ENCODE peak calls at places on chromosome 19, in four cellular contexts. R, E, T and L are unnamed samples.

GRCh38 chr19:21398851-21399250 is 1.9 kb downstream of the ZNF493 start:
- DNase-seq in R (no peak), E (no peak), T (no peak), L (no peak)

GRCh38 chr19:15629003-15629880 is 11.5 kb upstream of the CYP4F3 start:
- DNase-seq in R (peak), E (peak), T (peak), L (peak)

GRCh38 chr19:17332677-17333581 is 1.7 kb downstream of the ANO8 start:
- DNase-seq in R (peak), E (no peak), T (peak), L (no peak)

GRCh38 chr19:39725995-39726394 is 11.8 kb downstream of the CLC start:
- DNase-seq in R (no peak), E (no peak), T (no peak), L (no peak)

GRCh38 chr19:38270587-38271167 is 6.3 kb downstream of the SPINT2 start:
- DNase-seq in R (peak), E (no peak), T (peak), L (no peak)

GRCh38 chr19:41302624-41303351 is 7.2 kb upstream of the CCDC97 start:
- DNase-seq in R (no peak), E (no peak), T (no peak), L (no peak)

GRCh38 chr19:4303778-4304508 is 455 bp upstream of the FSD1 start:
- DNase-seq in R (no peak), E (no peak), T (no peak), L (no peak)

GRCh38 chr19:55609326-55609725 is 3.9 kb downstream of the ZNF865 start:
- DNase-seq in R (no peak), E (no peak), T (no peak), L (no peak)

GRCh38 chr19:4360641-4361151 is 17.3 kb downstream of the MPND start:
- DNase-seq in R (no peak), E (no peak), T (no peak), L (no peak)

GRCh38 chr19:10289167-10289835 is 451 bp upstream of the ICAM5 start:
- DNase-seq in R (peak), E (no peak), T (peak), L (no peak)

GRCh38 chr19:44951179-44952159 is 3.7 kb upstream of the CLPTM1 start:
- DNase-seq in R (peak), E (peak), T (peak), L (no peak)

GRCh38 chr19:5214902-5215301 is 125.7 kb downstream of the PTPRS start:
- DNase-seq in R (no peak), E (no peak), T (no peak), L (no peak)

GRCh38 chr19:10289836-10290438 is at the start of gene ICAM5:
- DNase-seq in R (peak), E (no peak), T (peak), L (no peak)

GRCh38 chr19:57302020-57302465 is 18.2 kb upstream of the ZNF543 start:
- DNase-seq in R (peak), E (no peak), T (peak), L (no peak)

GRCh38 chr19:30317403-30317802 is 54.8 kb upstream of the ZNF536 start:
- DNase-seq in R (no peak), E (no peak), T (no peak), L (peak)

GRCh38 chr19:33303791-33304759 is 1.7 kb upstream of the CEBPA start:
- DNase-seq in R (no peak), E (no peak), T (no peak), L (peak)

GRCh38 chr19:33194884-33195710 is 967 bp downstream of the LRP3 start:
- DNase-seq in R (peak), E (no peak), T (peak), L (no peak)

GRCh38 chr19:3364501-3364858 is 1.9 kb upstream of the NFIC start:
- DNase-seq in R (no peak), E (no peak), T (no peak), L (no peak)

GRCh38 chr19:1408300-1409203 is 1.2 kb downstream of the DAZAP1 start:
- DNase-seq in R (peak), E (no peak), T (peak), L (no peak)

GRCh38 chr19:611506-611869 is 21.8 kb downstream of the HCN2 start:
- DNase-seq in R (peak), E (no peak), T (peak), L (no peak)